ENCODE peak calls at places on chromosomes 5 and 9, in nine cellular contexts. D is mammary epithelial cell; K is renal cortical epithelial cell; S is CD4-positive, alpha-beta T cell; I is GM12892; G is HFF-Myc; M is neural crest cell; R is H4; T is activated CD4-positive, alpha-beta T cell treated with anti-CD3 and anti-CD28 coated beads for 24 hours. X is an unnamed sample.

GRCh38 chr9:84736076-84736475 is 66.5 kb downstream of the NTRK2 start:
- DNase-seq in D (no peak), R (no peak), T (no peak), I (no peak), G (no peak), S (no peak), M (no peak), K (no peak), X (no peak)

GRCh38 chr5:150601774-150602345 is 38.6 kb upstream of the SYNPO start:
- DNase-seq in R (no peak), T (no peak), K (no peak), I (no peak), D (no peak), M (no peak), S (no peak), G (no peak), X (no peak)

GRCh38 chr9:89410709-89411111 is 87.2 kb downstream of the SEMA4D start:
- DNase-seq in M (no peak), I (peak; percentile 58), R (no peak), G (no peak), K (peak; percentile 66), S (no peak), D (peak; percentile 61), T (no peak), X (no peak)

GRCh38 chr5:146561711-146562110 is 45.7 kb upstream of the GPR151 start:
- DNase-seq in G (no peak), R (no peak), M (no peak), T (no peak), I (no peak), D (no peak), S (no peak), K (no peak), X (no peak)

GRCh38 chr9:110626109-110626829 is 42.3 kb upstream of the MUSK start:
- DNase-seq in G (no peak), M (no peak), I (no peak), K (peak; percentile 36), T (no peak), D (peak; percentile 60), R (peak; percentile 67), S (no peak), X (peak; percentile 7)

GRCh38 chr5:45385321-45386058 is 310.7 kb downstream of the HCN1 start:
- DNase-seq in G (peak; percentile 85), S (no peak), K (peak; percentile 87), T (no peak), D (no peak), M (no peak), I (no peak), R (peak; percentile 94), X (no peak)

GRCh38 chr5:150070821-150071220 is 15.5 kb downstream of the CSF1R start:
- DNase-seq in G (no peak), D (no peak), M (no peak), T (no peak), I (no peak), S (no peak), R (no peak), K (no peak), X (no peak)

GRCh38 chr9:12785251-12785880 is 10.5 kb downstream of the LURAP1L start:
- DNase-seq in R (peak; percentile 68), T (no peak), M (no peak), D (peak; percentile 74), G (no peak), I (no peak), S (no peak), K (peak; percentile 92), X (no peak)

GRCh38 chr9:19298601-19299000 is 68.1 kb downstream of the DENND4C start:
- DNase-seq in R (no peak), G (no peak), M (no peak), D (no peak), K (no peak), S (no peak), T (no peak), I (no peak), X (no peak)

GRCh38 chr9:87763286-87763685 is 37.4 kb downstream of the CTSL start:
- DNase-seq in R (no peak), T (no peak), S (no peak), G (no peak), D (peak; percentile 90), K (no peak), M (no peak), I (no peak), X (no peak)

GRCh38 chr5:181173420-181174342 is 26.3 kb downstream of the OR2V2 start:
- DNase-seq in R (peak; percentile 79), G (peak; percentile 80), I (no peak), S (peak; percentile 55), M (no peak), D (peak; percentile 95), T (peak; percentile 64), K (peak; percentile 38), X (no peak)

GRCh38 chr9:116639251-116639741 is 47.8 kb upstream of the TRIM32 start:
- DNase-seq in K (no peak), R (no peak), S (no peak), G (peak; percentile 66), D (no peak), I (no peak), T (no peak), M (no peak), X (no peak)

GRCh38 chr9:3047912-3048311 is 204.0 kb upstream of the PUM3 start:
- DNase-seq in R (no peak), T (no peak), I (no peak), S (no peak), K (no peak), M (no peak), D (no peak), G (no peak), X (no peak)

GRCh38 chr9:22068369-22068768 is 59.3 kb upstream of the CDKN2B start:
- DNase-seq in R (no peak), K (no peak), T (no peak), S (no peak), G (no peak), D (no peak), I (no peak), M (no peak), X (no peak)

GRCh38 chr9:69674741-69675438 is 2.7 kb upstream of the APBA1 start:
- DNase-seq in S (no peak), R (no peak), T (no peak), G (peak; percentile 87), I (no peak), M (no peak), K (no peak), D (peak; percentile 45), X (no peak)

GRCh38 chr5:150266807-150267408 is 22.7 kb downstream of the CAMK2A start:
- DNase-seq in I (no peak), R (no peak), S (no peak), D (no peak), M (no peak), G (no peak), T (no peak), K (peak; percentile 28), X (no peak)

GRCh38 chr5:168879929-168880328 is 300.8 kb upstream of the PANK3 start:
- DNase-seq in I (no peak), D (no peak), G (no peak), R (no peak), T (no peak), M (no peak), S (no peak), K (no peak), X (peak; percentile 42)

GRCh38 chr5:67989457-67989856 is 226.1 kb upstream of the PIK3R1 start:
- DNase-seq in K (no peak), S (no peak), I (no peak), G (no peak), R (peak; percentile 28), T (no peak), M (no peak), D (peak; percentile 43), X (no peak)